ENCODE peak calls at places on chromosomes 6 and 20, in five cellular contexts. C is cardiac muscle cell, U is heart right ventricle, B is endothelial cell of umbilical vein, N is body of pancreas. S is an unnamed sample.

GRCh38 chr20:3251806-3252205 is 12.8 kb upstream of the SLC4A11 start:
- DNase-seq in C (peak), U (no peak), B (no peak), N (no peak), S (no peak)

GRCh38 chr6:148723484-148723883 is 23.3 kb upstream of the UST start:
- DNase-seq in C (peak), U (no peak), B (no peak), N (no peak), S (no peak)

GRCh38 chr20:34268851-34269668 is 27.8 kb downstream of the ASIP start:
- DNase-seq in C (peak), U (peak), B (peak), N (peak), S (peak)

GRCh38 chr20:47040506-47041125 is 146.0 kb downstream of the EYA2 start:
- DNase-seq in C (no peak), U (no peak), B (no peak), N (no peak), S (no peak)

GRCh38 chr6:125294925-125295324 is 6.8 kb downstream of the HDDC2 start:
- DNase-seq in C (no peak), U (peak), B (peak), N (no peak), S (no peak)

GRCh38 chr6:10482636-10483257 is 38.4 kb upstream of the GCNT2 start:
- DNase-seq in C (no peak), U (no peak), B (no peak), N (no peak), S (no peak)

GRCh38 chr6:34182751-34183531 is 37.1 kb upstream of the GRM4 start:
- DNase-seq in C (no peak), U (no peak), B (no peak), N (peak), S (no peak)

GRCh38 chr6:84804720-84805119 is 40.3 kb upstream of the TBX18 start:
- DNase-seq in C (no peak), U (no peak), B (no peak), N (no peak), S (no peak)

GRCh38 chr6:33885121-33886057 is 81.6 kb upstream of the MLN start:
- DNase-seq in C (peak), U (no peak), B (peak), N (no peak), S (no peak)

GRCh38 chr6:36925809-36926208 is 28.7 kb upstream of the PI16 start:
- DNase-seq in C (no peak), U (no peak), B (no peak), N (no peak), S (no peak)

GRCh38 chr20:44422083-44422482 is 53.6 kb upstream of the TTPAL start:
- DNase-seq in C (no peak), U (no peak), B (no peak), N (no peak), S (no peak)

GRCh38 chr20:50729925-50730764 is 1.2 kb upstream of the PARD6B start:
- DNase-seq in C (peak), U (no peak), B (no peak), N (peak), S (no peak)

GRCh38 chr20:51140671-51141070 is 117.8 kb upstream of the KCNG1 start:
- DNase-seq in C (no peak), U (no peak), B (no peak), N (no peak), S (no peak)

GRCh38 chr20:43492101-43492500 is 15.4 kb upstream of the L3MBTL1 start:
- DNase-seq in C (no peak), U (no peak), B (no peak), N (no peak), S (no peak)

GRCh38 chr6:142523485-142523884 is 221.7 kb downstream of the ADGRG6 start:
- DNase-seq in C (peak), U (no peak), B (no peak), N (no peak), S (no peak)

GRCh38 chr6:142518126-142518525 is 216.3 kb downstream of the ADGRG6 start:
- DNase-seq in C (peak), U (no peak), B (no peak), N (no peak), S (no peak)

GRCh38 chr6:142521791-142522190 is 220.0 kb downstream of the ADGRG6 start:
- DNase-seq in C (no peak), U (no peak), B (no peak), N (no peak), S (no peak)

DNA sequence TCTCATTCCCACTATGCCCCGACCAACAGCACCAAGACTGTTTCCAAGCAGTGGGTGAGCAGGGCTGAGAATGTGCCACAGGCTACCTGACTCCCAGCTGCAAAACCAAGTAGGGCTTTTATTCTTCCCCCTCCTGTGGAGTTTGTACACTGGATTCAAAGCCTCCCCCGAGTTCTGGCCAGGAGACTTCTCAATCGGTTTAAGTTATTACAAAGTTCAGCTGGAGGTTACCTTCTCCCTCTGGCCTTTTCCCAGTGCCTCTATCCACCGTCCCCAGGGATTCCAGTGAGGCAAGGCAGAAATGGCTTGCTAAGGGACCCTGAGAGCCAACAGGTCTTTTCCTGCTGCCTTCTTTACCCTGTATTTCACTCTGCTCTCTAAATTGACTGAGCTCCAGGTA is 217.0 kb downstream of the ADGRG6 start:
- DNase-seq in C (no peak), U (no peak), B (no peak), N (no peak), S (no peak)
- H3K4me3 ChIP-seq in C (no peak), U (no peak), B (no peak), N (no peak), S (no peak)

GRCh38 chr6:139029470-139030210 is 1.1 kb downstream of the ABRACL start:
- DNase-seq in C (peak), U (peak), B (peak), N (peak), S (no peak)

GRCh38 chr6:139028242-139028657 is 295 bp upstream of the ABRACL start:
- DNase-seq in C (no peak), U (no peak), B (no peak), N (peak), S (no peak)

GRCh38 chr6:139028658-139029469 is at the start of gene ABRACL:
- DNase-seq in C (peak), U (peak), B (peak), N (peak), S (peak)

GRCh38 chr6:139030211-139030530 is 1.6 kb downstream of the ABRACL start:
- DNase-seq in C (no peak), U (no peak), B (no peak), N (no peak), S (no peak)

GRCh38 chr6:139027620-139028182 is 844 bp upstream of the ABRACL start:
- DNase-seq in C (peak), U (no peak), B (peak), N (peak), S (no peak)
- H3K4me3 ChIP-seq in C (peak), U (peak), B (peak), N (no peak), S (peak)

DNA sequence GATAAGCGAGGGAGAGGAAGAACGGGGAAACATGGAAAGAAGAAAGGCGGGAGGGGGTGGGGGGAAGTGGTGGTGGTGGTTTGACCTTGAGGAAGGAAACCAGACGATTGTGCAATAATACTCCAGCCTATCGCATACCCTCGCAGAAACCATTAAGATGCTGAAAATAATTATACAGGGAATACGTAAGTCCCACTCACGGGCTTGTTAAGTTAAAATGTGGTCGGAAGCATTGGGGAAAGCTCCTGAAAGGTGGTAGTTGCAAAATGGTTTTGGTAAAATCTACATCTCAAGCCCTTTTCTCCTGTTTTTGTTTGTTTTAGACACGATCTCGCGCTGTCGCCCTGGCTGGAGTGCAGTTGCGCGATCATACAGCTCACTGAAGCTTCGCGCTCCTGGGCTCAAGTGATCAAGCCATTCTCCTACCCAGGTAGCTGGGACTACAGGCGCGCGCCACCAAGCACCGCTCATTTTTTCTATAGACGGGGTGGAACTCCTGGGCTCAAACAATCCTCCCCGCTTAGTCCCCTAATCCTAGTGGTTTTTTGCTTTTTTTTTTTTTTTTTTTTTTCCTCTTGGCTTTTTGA is 128.9 kb upstream of the ZNF184 start:
- DNase-seq in C (peak), U (no peak), B (no peak), N (no peak), S (no peak)
- H3K4me3 ChIP-seq in C (peak), U (no peak), B (no peak), N (no peak), S (no peak)

DNA sequence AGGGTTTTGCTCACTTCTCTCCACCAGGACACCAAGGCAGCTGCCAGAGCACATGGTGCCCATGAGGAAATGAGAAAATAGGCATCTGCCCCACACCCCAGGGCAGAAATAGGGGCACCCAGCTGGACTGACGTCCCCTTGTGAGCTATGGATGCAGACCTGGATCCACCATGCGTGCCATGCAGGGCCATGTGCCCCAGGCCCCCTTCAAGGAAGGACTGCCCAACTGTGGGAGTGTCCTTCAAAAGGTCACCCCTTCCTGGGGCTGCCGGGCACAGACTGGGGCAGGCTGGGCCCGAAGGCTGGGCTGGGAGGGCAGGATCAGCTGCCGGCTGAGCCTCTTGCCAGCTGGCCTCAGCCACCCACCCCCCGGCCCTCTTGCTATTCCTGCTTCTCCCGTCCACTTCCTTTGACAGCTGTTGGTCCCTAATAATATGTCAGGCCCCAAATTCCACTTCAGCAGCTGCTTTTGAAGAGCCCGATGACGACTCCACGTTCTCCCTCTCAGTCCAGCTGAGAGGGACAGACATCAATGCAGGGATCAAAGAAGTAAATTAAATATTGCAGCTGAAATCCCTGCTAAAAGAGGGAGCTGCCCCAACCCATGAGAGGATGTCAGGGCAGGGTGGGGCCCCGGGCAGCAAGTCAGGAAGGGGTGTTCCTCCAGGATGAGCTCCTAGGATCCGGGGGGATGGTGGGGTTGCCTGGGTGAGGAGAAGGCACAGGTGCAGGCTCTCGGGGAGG is 185.2 kb downstream of the ANKRD60 start:
- DNase-seq in C (no peak), U (no peak), B (no peak), N (no peak), S (no peak)
- H3K4me3 ChIP-seq in C (no peak), U (no peak), B (no peak), N (no peak), S (no peak)

DNA sequence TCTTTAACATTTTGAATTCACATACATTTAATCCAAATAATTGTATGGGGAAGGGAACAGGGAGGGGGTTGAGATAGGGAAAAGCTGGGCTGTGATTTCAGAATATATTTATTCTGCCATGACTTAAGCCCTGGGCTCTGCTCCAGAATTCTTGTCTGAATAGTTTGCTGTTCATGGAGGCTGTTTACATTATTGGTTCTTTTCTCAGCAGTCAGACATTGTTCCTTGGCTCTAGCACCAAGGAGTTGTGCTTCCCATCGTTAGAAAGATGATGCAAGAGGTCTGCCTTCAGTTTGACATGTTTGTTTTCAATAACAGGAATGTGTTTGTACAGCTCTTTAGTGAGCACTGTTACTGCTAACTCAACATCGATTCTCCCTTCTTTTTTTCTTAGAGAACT is 198.8 kb upstream of the CDYL start:
- DNase-seq in C (peak), U (no peak), B (peak), N (peak), S (no peak)
- H3K4me3 ChIP-seq in C (no peak), U (no peak), B (no peak), N (no peak), S (no peak)

GRCh38 chr6:81749704-81750103 is 2.8 kb downstream of the TENT5A start:
- DNase-seq in C (no peak), U (peak), B (no peak), N (no peak), S (no peak)

GRCh38 chr6:81750201-81750600 is 2.3 kb downstream of the TENT5A start:
- DNase-seq in C (no peak), U (no peak), B (no peak), N (no peak), S (no peak)

GRCh38 chr6:81747327-81747726 is 5.2 kb downstream of the TENT5A start:
- DNase-seq in C (no peak), U (no peak), B (no peak), N (no peak), S (no peak)

GRCh38 chr6:81750660-81751387 is 1.7 kb downstream of the TENT5A start:
- DNase-seq in C (no peak), U (no peak), B (no peak), N (no peak), S (no peak)

DNA sequence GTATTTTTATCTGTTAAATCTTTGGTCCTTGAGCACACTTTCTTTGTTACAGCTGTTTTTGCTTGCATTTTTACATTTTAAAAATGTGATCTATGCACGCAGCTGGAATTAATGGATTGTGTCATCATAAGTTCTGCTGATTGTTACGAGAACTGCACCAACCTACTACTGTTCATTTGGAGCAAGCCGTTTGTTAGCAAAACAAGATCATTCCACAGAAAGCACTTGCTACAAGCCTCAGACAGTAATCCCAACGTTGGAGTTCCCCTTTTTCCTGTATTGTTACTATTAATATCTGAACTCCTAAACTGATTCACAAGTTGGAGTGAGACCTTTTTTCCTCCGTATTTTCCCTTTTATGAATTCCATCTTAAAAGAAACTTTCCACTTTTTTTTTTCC is 3.5 kb downstream of the TENT5A start:
- DNase-seq in C (no peak), U (no peak), B (peak), N (no peak), S (no peak)
- H3K4me3 ChIP-seq in C (no peak), U (peak), B (no peak), N (no peak), S (peak)

S was measured in dorsolateral prefrontal cortex.